ENCODE peak calls at places on chromosomes 7 and 10, in seven cellular contexts. P, R, M, L, Z, F and V are unnamed samples.

GRCh38 chr10:54866666-54867065 is 65.6 kb upstream of the PCDH15 start:
- DNase-seq in L (no peak), F (no peak), R (no peak), P (no peak), Z (no peak), M (no peak), V (no peak)

GRCh38 chr10:101001225-101002035 is 1.8 kb downstream of the LZTS2 start:
- DNase-seq in Z (peak; percentile 64), R (peak; percentile 68), M (no peak), L (no peak), F (no peak), P (no peak), V (peak; percentile 52)

GRCh38 chr7:31935671-31936070 is 134.5 kb downstream of the PDE1C start:
- DNase-seq in F (no peak), L (no peak), P (no peak), Z (no peak), R (no peak), M (no peak), V (no peak)

GRCh38 chr7:53214463-53214862 is 179.0 kb downstream of the POM121L12 start:
- DNase-seq in P (no peak), Z (no peak), M (no peak), R (no peak), L (no peak), F (no peak), V (no peak)

GRCh38 chr7:46146454-46147255 is 225.6 kb upstream of the IGFBP3 start:
- DNase-seq in Z (no peak), R (peak; percentile 21), F (no peak), P (no peak), L (no peak), M (no peak), V (no peak)

GRCh38 chr10:124465003-124465776 is 3.6 kb downstream of the LHPP start:
- DNase-seq in F (no peak), M (peak; percentile 25), P (no peak), L (no peak), R (no peak), Z (peak; percentile 39), V (no peak)

GRCh38 chr7:158395780-158396214 is 191.8 kb downstream of the PTPRN2 start:
- DNase-seq in M (no peak), R (no peak), F (peak; percentile 36), P (no peak), L (no peak), Z (no peak), V (no peak)

GRCh38 chr7:4249241-4249640 is 432.9 kb upstream of the FOXK1 start:
- DNase-seq in M (no peak), L (no peak), P (no peak), Z (no peak), R (no peak), F (no peak), V (no peak)

GRCh38 chr7:104979167-104979841 is 34.7 kb upstream of the KMT2E start:
- DNase-seq in Z (no peak), L (no peak), R (no peak), P (no peak), M (no peak), F (no peak), V (peak; percentile 80)

GRCh38 chr7:156638443-156639077 is 2.0 kb upstream of the RNF32 start:
- DNase-seq in F (no peak), L (no peak), P (no peak), Z (peak; percentile 80), R (no peak), M (no peak), V (no peak)

GRCh38 chr7:22782616-22783232 is 39.9 kb downstream of the TOMM7 start:
- DNase-seq in F (no peak), R (peak; percentile 76), M (no peak), L (peak; percentile 44), Z (peak; percentile 86), P (peak; percentile 48), V (peak; percentile 79)

GRCh38 chr7:91243591-91244368 is 20.5 kb upstream of the FZD1 start:
- DNase-seq in F (no peak), Z (no peak), P (no peak), L (no peak), M (no peak), R (no peak), V (no peak)

GRCh38 chr10:106450966-106451365 is 713.5 kb downstream of the SORCS1 start:
- DNase-seq in R (no peak), Z (no peak), M (no peak), L (no peak), F (no peak), P (no peak), V (no peak)

GRCh38 chr7:117673367-117673766 is 193.5 kb downstream of the CFTR start:
- DNase-seq in R (no peak), F (peak; percentile 39), Z (no peak), M (no peak), P (no peak), L (no peak), V (no peak)

GRCh38 chr7:155490697-155491628 is 33.0 kb downstream of the EN2 start:
- DNase-seq in L (no peak), F (no peak), M (no peak), R (peak; percentile 71), P (no peak), Z (no peak), V (no peak)

GRCh38 chr10:6033954-6034353 is 28.2 kb downstream of the IL2RA start:
- DNase-seq in F (no peak), R (no peak), Z (peak; percentile 21), M (no peak), L (no peak), P (no peak), V (no peak)

GRCh38 chr7:23396222-23396621 is 74.1 kb downstream of the IGF2BP3 start:
- DNase-seq in F (no peak), M (no peak), R (no peak), P (no peak), L (no peak), Z (no peak), V (no peak)

GRCh38 chr10:66637273-66638036 is 288.4 kb upstream of the LRRTM3 start:
- DNase-seq in F (no peak), P (no peak), L (no peak), R (no peak), Z (no peak), M (no peak), V (no peak)

GRCh38 chr10:119524720-119525070 is 17.8 kb downstream of the RGS10 start:
- DNase-seq in Z (no peak), M (no peak), F (no peak), L (no peak), R (no peak), P (no peak), V (no peak)

GRCh38 chr7:90173127-90173844 is 19.0 kb downstream of the STEAP1 start:
- DNase-seq in P (no peak), M (peak; percentile 64), Z (no peak), L (peak; percentile 77), R (no peak), F (no peak), V (no peak)

GRCh38 chr7:1054438-1055083 is 10.2 kb downstream of the GPR146 start:
- DNase-seq in Z (no peak), P (no peak), L (no peak), M (no peak), F (no peak), R (no peak), V (no peak)

GRCh38 chr7:148962515-148962822 is 65.8 kb downstream of the PDIA4 start:
- DNase-seq in L (no peak), Z (no peak), F (no peak), M (no peak), R (no peak), P (no peak), V (no peak)

GRCh38 chr7:148964510-148965267 is 63.6 kb downstream of the PDIA4 start:
- DNase-seq in R (no peak), Z (peak; percentile 63), P (no peak), F (no peak), M (no peak), L (no peak), V (no peak)

GRCh38 chr7:148962823-148963582 is 65.3 kb downstream of the PDIA4 start:
- DNase-seq in R (peak; percentile 82), P (peak; percentile 60), F (no peak), Z (peak; percentile 86), M (peak; percentile 68), L (peak; percentile 45), V (peak; percentile 79)

GRCh38 chr7:148967032-148967372 is 61.3 kb downstream of the PDIA4 start:
- DNase-seq in P (no peak), L (no peak), Z (no peak), R (no peak), F (no peak), M (no peak), V (no peak)

GRCh38 chr7:148963583-148964509 is 64.5 kb downstream of the PDIA4 start:
- DNase-seq in F (no peak), P (no peak), R (no peak), M (no peak), Z (peak; percentile 33), L (peak; percentile 36), V (no peak)
- TF ChIP-seq JUND in F (no peak), P (no peak), R (no peak), M (no peak), Z (no peak), L (no peak), V (no peak)

GRCh38 chr10:14605231-14605925 is 169.3 kb downstream of the FAM107B start:
- DNase-seq in F (no peak), P (peak; percentile 15), R (no peak), Z (no peak), L (peak; percentile 44), M (peak; percentile 87), V (no peak)
- TF ChIP-seq JUND in F (no peak), P (no peak), R (no peak), Z (no peak), L (no peak), M (peak; percentile 92), V (no peak)

DNA sequence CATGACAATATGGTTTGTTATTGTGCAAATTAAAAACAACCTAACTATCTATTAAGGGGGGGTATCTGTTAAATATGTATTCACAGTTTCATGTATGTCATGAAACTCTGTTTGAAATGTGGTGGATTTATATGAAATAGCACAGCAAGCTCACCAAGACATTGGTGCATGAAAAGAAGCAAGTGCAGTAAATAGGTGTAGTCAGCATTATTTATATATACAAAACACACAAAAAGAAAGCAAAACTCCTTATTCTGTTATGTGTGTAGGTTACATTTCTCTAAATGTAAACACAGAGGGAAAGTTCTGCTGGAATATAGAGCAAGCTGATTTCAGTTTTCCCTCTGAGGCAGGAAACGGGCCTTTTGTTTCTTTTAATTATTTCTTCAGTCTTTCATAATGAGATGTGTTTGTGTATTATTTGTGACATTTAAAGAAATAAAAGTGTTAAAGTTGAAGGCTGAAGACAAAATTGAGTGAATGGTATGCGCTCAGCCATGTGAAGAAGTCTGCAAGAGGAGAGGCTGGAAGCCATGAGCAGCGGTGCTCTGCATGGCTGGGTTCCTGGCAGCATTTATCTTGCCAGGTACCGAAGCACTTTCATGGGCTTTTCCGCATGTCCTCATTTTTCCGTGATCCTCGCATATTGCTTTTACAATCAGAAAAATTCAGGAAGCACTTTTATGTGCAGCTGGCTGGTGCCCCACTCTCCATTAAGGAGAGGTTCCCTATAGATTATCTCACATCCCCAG is 38.5 kb downstream of the GRID1 start:
- DNase-seq in Z (no peak), F (no peak), L (no peak), P (no peak), M (no peak), R (no peak), V (no peak)
- TF ChIP-seq JUND in Z (no peak), F (no peak), L (no peak), P (no peak), M (no peak), R (no peak), V (no peak)

DNA sequence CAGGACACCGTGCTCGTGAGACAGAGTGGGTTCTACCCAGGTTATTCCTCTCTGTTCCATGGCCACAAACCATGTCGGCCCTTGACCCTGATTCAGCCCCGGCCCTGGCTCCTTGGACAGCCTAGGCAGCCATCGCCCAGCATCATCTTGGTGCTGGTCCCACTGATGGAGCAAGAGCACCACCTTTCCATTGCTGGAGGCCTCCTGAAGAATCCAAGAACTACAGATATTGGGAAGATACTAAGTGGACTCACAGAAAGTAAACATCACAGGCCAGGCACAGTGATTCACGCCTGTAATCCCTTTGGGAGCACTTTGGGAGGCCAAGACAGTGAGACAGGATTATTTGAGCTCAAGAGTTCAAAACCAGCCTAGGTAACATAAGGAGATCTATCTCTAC is 125.1 kb downstream of the NT5C2 start:
- DNase-seq in L (no peak), Z (peak; percentile 14), P (no peak), R (no peak), M (no peak), F (no peak), V (no peak)
- TF ChIP-seq JUND in L (no peak), Z (no peak), P (no peak), R (no peak), M (no peak), F (no peak), V (no peak)